ENCODE peak calls at places on chromosomes 6 and 20, in four cellular contexts. G, H, W and K are unnamed samples.

GRCh38 chr6:111207141-111207858 is 120.0 kb downstream of the SLC16A10 start:
- DNase-seq in H (no peak), G (no peak), W (peak; percentile 28), K (no peak)

GRCh38 chr6:148997863-148998262 is 251.0 kb downstream of the UST start:
- DNase-seq in H (no peak), G (no peak), W (peak; percentile 10), K (no peak)

GRCh38 chr6:166556871-166557322 is 29.6 kb downstream of the RAMACL start:
- DNase-seq in H (no peak), G (peak; percentile 77), W (no peak), K (peak; percentile 98)

GRCh38 chr20:14888172-14888571 is 550.8 kb upstream of the FLRT3 start:
- DNase-seq in G (no peak), H (no peak), W (no peak), K (no peak)

GRCh38 chr6:155245871-155246270 is 17.9 kb upstream of the CLDN20 start:
- DNase-seq in W (no peak), H (no peak), G (no peak), K (no peak)

GRCh38 chr6:137076277-137077068 is 31.7 kb upstream of the IL20RA start:
- DNase-seq in W (peak; percentile 85), G (peak; percentile 30), H (peak; percentile 70), K (peak; percentile 87)

GRCh38 chr20:21505161-21505809 is 8.6 kb downstream of the NKX2-2 start:
- DNase-seq in G (peak; percentile 41), H (no peak), W (peak; percentile 85), K (peak; percentile 71)

GRCh38 chr20:44969320-44969879 is 3.1 kb downstream of the STK4 start:
- DNase-seq in G (no peak), H (no peak), W (no peak), K (no peak)

GRCh38 chr20:51799586-51799985 is 2.7 kb downstream of the SALL4 start:
- DNase-seq in W (no peak), G (no peak), H (no peak), K (no peak)

GRCh38 chr6:97312241-97312640 is 29.2 kb upstream of the MMS22L start:
- DNase-seq in H (no peak), G (no peak), W (no peak), K (no peak)

GRCh38 chr6:5094327-5094726 is 9.2 kb downstream of the PPP1R3G start:
- DNase-seq in W (no peak), H (no peak), G (no peak), K (no peak)

GRCh38 chr6:135922170-135922569 is 70.7 kb downstream of the PDE7B start:
- DNase-seq in W (peak; percentile 48), G (peak; percentile 51), H (peak; percentile 31), K (peak; percentile 13)

GRCh38 chr6:3162067-3162497 is 4.7 kb upstream of the TUBB2A start:
- DNase-seq in G (no peak), W (peak; percentile 36), H (no peak), K (peak; percentile 24)

GRCh38 chr6:35839019-35839418 is 33.9 kb downstream of the LHFPL5 start:
- DNase-seq in W (no peak), H (no peak), G (no peak), K (no peak)

GRCh38 chr6:1611322-1611571 is 1.5 kb downstream of the FOXC1 start:
- DNase-seq in H (no peak), W (peak; percentile 45), G (no peak), K (no peak)

GRCh38 chr20:47315339-47315662 is 41.2 kb downstream of the ZMYND8 start:
- DNase-seq in W (no peak), H (no peak), G (no peak), K (no peak)

GRCh38 chr6:120805267-120805666 is 529.0 kb downstream of the TBC1D32 start:
- DNase-seq in H (no peak), W (no peak), G (no peak), K (no peak)

GRCh38 chr6:132395015-132395597 is 6.2 kb downstream of the MOXD1 start:
- DNase-seq in W (no peak), H (no peak), G (no peak), K (no peak)

GRCh38 chr6:25998379-25998778 is 35.8 kb downstream of the TRIM38 start:
- DNase-seq in H (no peak), G (no peak), W (no peak), K (no peak)

DNA sequence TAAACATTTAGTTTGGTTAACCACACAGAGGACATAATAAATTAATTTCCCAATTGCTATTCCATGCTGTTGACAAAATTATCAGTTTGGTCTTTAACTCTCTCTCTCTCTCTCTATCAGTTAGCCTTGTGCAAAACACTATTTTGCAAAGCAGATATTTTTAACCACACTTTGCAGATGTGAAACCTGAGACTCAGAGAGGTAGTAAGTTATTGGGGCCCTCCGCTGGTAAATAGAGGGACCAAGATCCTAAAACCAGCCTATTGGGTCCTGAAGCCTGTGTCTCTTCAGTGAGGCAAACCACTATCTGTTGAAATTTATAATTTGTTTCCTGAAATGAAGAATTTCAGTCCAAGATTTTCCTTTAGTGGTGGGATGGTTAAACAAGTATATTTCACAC is 231.0 kb downstream of the SOD2 start:
- DNase-seq in G (no peak), H (no peak), W (no peak), K (no peak)
- H3K4me3 ChIP-seq in G (no peak overlapping the region), H (no peak overlapping the region), W (no peak overlapping the region), K (no peak overlapping the region)

GRCh38 chr6:87884203-87884602 is 163.4 kb upstream of the SPACA1 start:
- DNase-seq in H (no peak), G (no peak), W (no peak), K (no peak)
- H3K9me3 ChIP-seq in H (no peaks in the 10 kb centered on the region), G (no peaks in the 10 kb centered on the region), W (no peaks in the 10 kb centered on the region), K (no peaks in the 10 kb centered on the region)

GRCh38 chr6:89116702-89117101 is 1.2 kb downstream of the SRSF12 start:
- DNase-seq in W (no peak), H (no peak), G (no peak), K (no peak)
- H3K4me3 ChIP-seq in W (peak overlapping the region; percentile 85), H (peak overlapping the region; percentile 73), G (peak overlapping the region; percentile 65), K (no peak overlapping the region)

GRCh38 chr20:58673119-58673518 is 19.5 kb upstream of the NPEPL1 start:
- DNase-seq in H (no peak), G (no peak), W (no peak), K (no peak)
- H3K9me3 ChIP-seq in H (no peaks in the 10 kb centered on the region), G (no peaks in the 10 kb centered on the region), W (no peaks in the 10 kb centered on the region), K (no peaks in the 10 kb centered on the region)